ENCODE peak calls at places on chromosomes 11 and 22, in six cellular contexts. K, B, O, H, S and I are unnamed samples. For H3K4me1, the result is how much of the 10 kb centered on the place peaks cover.

GRCh38 chr11:109984634-109985289 is 108.4 kb upstream of the ZC3H12C start:
- DNase-seq in S (no peak), H (no peak), O (no peak), B (no peak), K (no peak), I (no peak)

GRCh38 chr11:125426818-125427528 is 69.1 kb downstream of the FEZ1 start:
- DNase-seq in H (no peak), S (no peak), B (no peak), O (no peak), K (no peak), I (no peak)

GRCh38 chr11:6926208-6927029 is at the start of gene ZNF215:
- DNase-seq in H (peak), B (peak), S (peak), O (peak), K (no peak), I (no peak)

GRCh38 chr11:2672553-2673249 is 27.1 kb downstream of the KCNQ1OT1 start:
- DNase-seq in K (no peak), H (no peak), O (no peak), B (no peak), S (no peak), I (no peak)

GRCh38 chr11:81892770-81893635 is 840.7 kb downstream of the FAM181B start:
- DNase-seq in O (no peak), B (no peak), K (no peak), S (no peak), H (no peak), I (no peak)

GRCh38 chr11:10943968-10944367 is 86.1 kb upstream of the ZBED5 start:
- DNase-seq in O (no peak), K (no peak), B (no peak), S (no peak), H (peak), I (no peak)

GRCh38 chr22:46021577-46021976 is 44.6 kb upstream of the WNT7B start:
- DNase-seq in H (no peak), S (no peak), B (no peak), O (no peak), K (no peak), I (no peak)

GRCh38 chr22:40547729-40548143 is 88.8 kb downstream of the MRTFA start:
- DNase-seq in S (no peak), O (no peak), H (no peak), B (no peak), K (no peak), I (no peak)

GRCh38 chr22:49788492-49788891 is 39.2 kb downstream of the BRD1 start:
- DNase-seq in K (no peak), S (no peak), H (no peak), O (peak), B (no peak), I (no peak)

GRCh38 chr11:74319139-74319538 is 7.7 kb upstream of the P4HA3 start:
- DNase-seq in H (peak), B (no peak), S (peak), O (no peak), K (no peak), I (no peak)

GRCh38 chr11:95134491-95134890 is 44.8 kb downstream of the ENDOD1 start:
- DNase-seq in B (no peak), O (no peak), K (no peak), H (peak), S (peak), I (no peak)

GRCh38 chr11:67415501-67416304 is at the start of gene CARNS1:
- DNase-seq in K (no peak), B (peak), S (no peak), O (no peak), H (no peak), I (no peak)

GRCh38 chr11:30025396-30026139 is 8.7 kb upstream of the KCNA4 start:
- DNase-seq in O (no peak), B (no peak), H (no peak), K (no peak), S (no peak), I (no peak)

GRCh38 chr22:37711490-37711889 is 14.6 kb downstream of the TRIOBP start:
- DNase-seq in S (no peak), O (no peak), H (no peak), B (no peak), K (no peak), I (no peak)

GRCh38 chr22:36454916-36455570 is 26.4 kb downstream of the TXN2 start:
- DNase-seq in S (peak), O (peak), H (peak), B (peak), K (peak), I (peak)

GRCh38 chr11:86515297-86516094 is 140.8 kb downstream of the CCDC81 start:
- DNase-seq in B (no peak), O (no peak), K (no peak), S (no peak), H (peak), I (no peak)

GRCh38 chr11:111718436-111719325 is 47.5 kb downstream of the PPP2R1B start:
- DNase-seq in S (peak), O (no peak), B (peak), H (peak), K (no peak), I (no peak)

GRCh38 chr11:107591098-107591445 is at the start of gene ELMOD1:
- DNase-seq in H (peak), B (peak), K (no peak), O (peak), S (peak), I (peak)

GRCh38 chr11:11313426-11313825 is 39.6 kb downstream of the CSNK2A3 start:
- DNase-seq in S (peak), B (no peak), K (no peak), O (no peak), H (peak), I (no peak)

GRCh38 chr11:117831661-117832415 is 7.3 kb upstream of the FXYD2 start:
- DNase-seq in B (no peak), S (no peak), H (no peak), O (no peak), K (no peak), I (no peak)

GRCh38 chr11:27916541-27917100 is 191.3 kb downstream of the KIF18A start:
- DNase-seq in O (no peak), H (peak), S (no peak), K (no peak), B (no peak), I (no peak)

GRCh38 chr11:119616586-119617342 is 112.2 kb downstream of the NECTIN1 start:
- DNase-seq in S (no peak), H (no peak), O (no peak), K (no peak), B (no peak), I (no peak)

GRCh38 chr11:85595285-85595884 is 31.8 kb downstream of the DLG2 start:
- DNase-seq in O (no peak), H (peak), S (peak), B (peak), K (no peak), I (peak)

GRCh38 chr22:19991645-19992451 is 24.8 kb downstream of the ARVCF start:
- DNase-seq in S (no peak), O (no peak), K (no peak), B (no peak), H (no peak), I (no peak)

GRCh38 chr11:114110948-114111347 is 51.4 kb downstream of the ZBTB16 start:
- DNase-seq in S (no peak), O (no peak), H (no peak), B (no peak), K (no peak), I (no peak)
- H3K4me1 ChIP-seq in S (under half), O (half or more), H (under half), B (half or more), K (under half), I (under half)

GRCh38 chr22:23144926-23145906 is at the start of gene RAB36:
- DNase-seq in O (peak), K (peak), B (peak), S (peak), H (peak), I (peak)
- H3K27ac ChIP-seq in O (peak), K (peak), B (no peak), S (peak), H (peak), I (peak)

GRCh38 chr22:47796128-47796908 is 1033.9 kb downstream of the TBC1D22A start:
- DNase-seq in H (no peak), S (no peak), O (no peak), K (no peak), B (no peak), I (no peak)
- H3K4me3 ChIP-seq in H (no peak), S (no peak), O (no peak), K (no peak), B (no peak), I (no peak)

GRCh38 chr11:70210516-70210915 is 7.4 kb downstream of the FADD start:
- DNase-seq in O (no peak), S (no peak), B (no peak), K (no peak), H (peak), I (no peak)
- H3K4me1 ChIP-seq in O (under half), S (under half), B (under half), K (under half), H (under half), I (under half)

GRCh38 chr22:39429186-39429585 is 27.6 kb upstream of the MGAT3 start:
- DNase-seq in O (no peak), B (no peak), K (no peak), S (no peak), H (no peak), I (no peak)
- H3K27ac ChIP-seq in O (peak), B (no peak), K (no peak), S (no peak), H (no peak), I (no peak)

DNA sequence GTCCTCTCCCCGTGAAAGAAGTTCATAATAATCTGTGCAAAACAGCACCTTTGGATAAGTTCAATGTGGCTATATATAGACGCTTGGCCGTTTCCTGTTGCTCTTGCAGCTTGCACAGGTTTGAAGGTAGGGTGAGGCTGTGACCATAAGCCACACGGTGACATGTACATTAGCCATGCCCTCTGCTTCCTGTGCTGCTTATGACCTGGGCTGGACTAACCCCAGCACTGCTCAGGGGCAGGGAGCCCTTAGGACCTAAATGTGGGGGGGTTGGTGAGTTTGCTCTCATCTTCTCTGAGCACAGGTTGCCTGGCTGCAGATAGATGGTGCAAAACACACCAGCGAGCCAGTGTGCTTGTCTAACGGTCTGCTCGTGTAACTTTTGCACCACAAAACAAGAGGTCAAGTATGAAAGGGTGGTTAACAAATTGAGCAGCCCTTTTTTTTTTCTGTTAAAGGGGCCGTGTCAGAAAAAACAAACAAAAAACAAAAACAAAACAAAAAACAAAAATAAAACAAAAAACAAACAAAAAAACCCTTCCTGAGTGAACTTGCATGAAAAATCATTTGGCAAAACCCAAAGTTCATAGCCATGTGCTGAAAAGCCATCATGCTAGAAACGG is 37.3 kb downstream of the FLI1 start:
- DNase-seq in S (no peak), H (no peak), K (no peak), O (no peak), B (no peak), I (no peak)
- H3K4me3 ChIP-seq in S (no peak), H (no peak), K (peak), O (no peak), B (no peak), I (peak)

DNA sequence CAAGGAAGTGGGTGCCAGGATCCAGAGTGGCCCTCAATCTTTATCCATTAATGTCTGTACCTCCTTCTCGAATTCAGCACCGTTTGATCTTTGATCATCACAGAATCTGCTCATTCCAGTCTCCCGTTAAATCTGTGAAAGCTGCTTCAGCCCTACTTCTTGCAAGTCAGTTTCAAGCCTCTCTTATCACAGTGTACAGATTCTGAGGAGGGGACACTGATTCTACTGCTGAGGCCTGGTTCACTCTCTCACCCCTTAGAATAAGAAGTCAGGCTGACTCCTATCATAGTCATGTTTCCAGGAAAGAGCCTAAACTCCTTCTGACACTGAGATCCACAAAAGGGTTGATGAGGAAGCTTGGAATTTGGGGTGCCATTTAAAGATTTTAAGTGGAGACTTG is 39.0 kb downstream of the MAML2 start:
- DNase-seq in S (no peak), O (no peak), H (no peak), B (no peak), K (no peak), I (no peak)
- H3K4me1 ChIP-seq in S (under half), O (half or more), H (half or more), B (under half), K (under half), I (under half)